ENCODE peak calls at places on chromosomes 11 and 22, in seven cellular contexts. Q is mesendoderm, W is IMR-90, L is H9, H is H1, X is mesenchymal stem cell, C is trophoblast cell. U is an unnamed sample.

GRCh38 chr11:3854660-3854976 is 846 bp upstream of the STIM1 start:
- DNase-seq in W (no peak), L (no peak), X (no peak), Q (peak; percentile 67), H (no peak), C (no peak), U (no peak)

GRCh38 chr11:680970-681369 is 14.1 kb downstream of the DEAF1 start:
- DNase-seq in Q (no peak), W (no peak), X (no peak), C (no peak), H (no peak), L (no peak), U (no peak)

GRCh38 chr11:47641585-47642098 is 717 bp downstream of the MTCH2 start:
- DNase-seq in W (no peak), X (no peak), H (no peak), C (no peak), Q (peak; percentile 23), L (no peak), U (no peak)

GRCh38 chr11:5865826-5866225 is 8.3 kb upstream of the OR52E8 start:
- DNase-seq in Q (no peak), W (no peak), H (no peak), C (no peak), X (no peak), L (no peak), U (no peak)

GRCh38 chr11:117421041-117421440 is 93.4 kb downstream of the CEP164 start:
- DNase-seq in C (no peak), W (no peak), H (no peak), X (no peak), L (no peak), Q (no peak), U (no peak)

GRCh38 chr11:64372802-64373597 is 14.0 kb downstream of the RPS6KA4 start:
- DNase-seq in Q (peak; percentile 37), C (peak; percentile 85), X (no peak), W (no peak), L (peak; percentile 95), H (peak; percentile 62), U (no peak)

GRCh38 chr11:64340671-64341335 is 799 bp downstream of the CCDC88B start:
- DNase-seq in H (peak; percentile 100), Q (peak; percentile 86), L (peak; percentile 93), X (no peak), W (no peak), C (no peak), U (peak; percentile 62)

GRCh38 chr11:87740968-87741367 is 434.3 kb downstream of the RAB38 start:
- DNase-seq in H (no peak), X (no peak), W (no peak), L (no peak), Q (no peak), C (no peak), U (no peak)

GRCh38 chr11:115637842-115638241 is 133.6 kb upstream of the CADM1 start:
- DNase-seq in Q (no peak), W (no peak), L (no peak), H (no peak), X (peak; percentile 4), C (no peak), U (no peak)

GRCh38 chr11:59191095-59191494 is 19.2 kb downstream of the DTX4 start:
- DNase-seq in H (no peak), X (no peak), C (no peak), W (no peak), L (no peak), Q (no peak), U (no peak)

GRCh38 chr11:16945671-16946469 is 68.3 kb downstream of the PLEKHA7 start:
- DNase-seq in H (peak; percentile 69), X (peak; percentile 53), C (peak; percentile 78), L (peak; percentile 62), Q (peak; percentile 79), W (peak; percentile 34), U (peak; percentile 35)

GRCh38 chr11:110715541-110715940 is 3.3 kb upstream of the ARHGAP20 start:
- DNase-seq in W (peak; percentile 86), C (peak; percentile 77), L (no peak), Q (no peak), X (peak; percentile 32), H (no peak), U (no peak)

DNA sequence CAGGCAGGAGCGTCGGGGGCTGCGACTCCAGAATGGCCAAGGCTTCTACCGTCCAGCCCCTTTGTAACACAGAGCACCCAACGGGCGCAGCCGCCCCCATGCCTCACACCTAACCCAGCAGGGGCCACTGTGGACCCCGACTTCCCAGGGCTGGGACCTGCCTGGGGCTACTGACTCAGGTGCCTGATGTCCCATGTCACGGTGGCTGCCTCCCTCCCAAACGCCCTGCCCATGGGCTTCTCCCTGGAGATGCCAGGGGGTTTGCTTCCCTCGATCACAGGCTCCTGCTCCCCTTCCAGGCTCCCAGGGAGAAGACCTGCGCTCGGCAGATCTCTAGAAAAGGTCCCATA is 84.0 kb downstream of the MYEOV start:
- DNase-seq in X (no peak), C (no peak), L (no peak), W (no peak), H (no peak), Q (no peak), U (no peak)
- H2BK120ac ChIP-seq in X (no peak overlapping the region), C (no peak overlapping the region), L (no peak overlapping the region), W (no peak overlapping the region), H (no peak overlapping the region), Q (no peak overlapping the region), U (no peak overlapping the region)

GRCh38 chr11:133579165-133580031 is 47.1 kb upstream of the OPCML start:
- DNase-seq in Q (peak; percentile 51), X (no peak), L (peak; percentile 66), H (peak; percentile 70), C (no peak), W (no peak), U (peak; percentile 20)
- H3K4me1 ChIP-seq in Q (peaks cover 3% of the 10 kb centered on the region), X (no peaks in the 10 kb centered on the region), L (no peaks in the 10 kb centered on the region), H (peaks cover 10% of the 10 kb centered on the region), C (no peaks in the 10 kb centered on the region), W (no peaks in the 10 kb centered on the region), U (no peaks in the 10 kb centered on the region)

DNA sequence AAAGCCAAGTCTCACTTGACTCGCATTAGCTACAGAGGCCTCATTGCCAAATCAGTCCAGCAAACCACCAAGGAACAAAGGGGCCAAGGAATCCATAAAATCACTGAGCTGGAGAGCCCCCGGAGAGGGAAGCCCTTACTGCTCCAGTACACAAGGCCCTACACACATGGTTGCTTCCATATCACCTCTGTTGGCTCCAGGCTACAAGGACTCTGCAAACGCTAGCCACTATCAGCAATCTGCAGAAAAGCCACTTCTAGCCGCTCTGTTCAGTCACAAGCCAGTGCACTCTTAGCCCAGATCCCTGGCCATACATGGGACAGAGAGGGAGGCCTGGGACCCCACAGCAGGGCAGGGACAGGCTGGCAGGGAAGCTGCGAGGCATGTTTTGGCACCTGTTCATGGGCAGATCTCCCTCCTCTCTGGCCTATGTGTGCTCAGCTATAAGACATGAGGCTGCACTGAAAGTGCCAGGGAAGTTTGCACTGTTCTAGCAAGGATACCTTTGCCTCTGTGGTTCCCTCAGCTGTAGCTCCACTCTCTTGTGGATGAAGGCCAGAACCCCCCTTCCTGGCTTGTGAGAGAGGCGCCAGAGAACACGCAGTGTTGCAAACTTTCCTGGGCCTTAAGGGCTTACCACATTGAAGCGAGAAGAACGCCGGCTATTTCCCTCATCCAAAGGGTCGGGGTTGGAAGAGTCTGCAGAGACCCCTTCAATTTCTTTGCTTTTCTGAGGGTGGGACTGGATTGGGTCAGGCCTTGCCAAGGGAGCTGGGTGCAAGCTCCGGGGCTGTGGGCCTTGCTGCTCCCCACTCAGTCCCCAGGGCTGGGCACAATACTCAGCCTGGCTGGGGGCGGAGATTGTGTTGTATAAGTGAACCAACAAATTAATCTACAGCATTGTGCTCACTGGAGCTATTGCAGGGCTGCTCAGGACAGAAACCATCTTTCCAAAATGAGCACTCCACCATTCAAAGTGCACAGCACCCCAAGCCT is 108.7 kb upstream of the PITPNB start:
- DNase-seq in L (no peak), Q (no peak), W (no peak), C (no peak), X (no peak), H (no peak), U (no peak)
- H3K27ac ChIP-seq in L (no peak overlapping the region), Q (no peak overlapping the region), W (no peak overlapping the region), C (no peak overlapping the region), X (no peak overlapping the region), H (no peak overlapping the region), U (no peak overlapping the region)

GRCh38 chr22:46815559-46815895 is 53.1 kb downstream of the TBC1D22A start:
- DNase-seq in L (no peak), C (no peak), H (peak; percentile 43), W (no peak), Q (no peak), X (no peak), U (no peak)

GRCh38 chr22:46812034-46812605 is 49.7 kb downstream of the TBC1D22A start:
- DNase-seq in Q (no peak), C (no peak), H (peak; percentile 39), L (no peak), X (no peak), W (no peak), U (no peak)

GRCh38 chr22:46812786-46813185 is 50.3 kb downstream of the TBC1D22A start:
- DNase-seq in C (no peak), Q (no peak), W (no peak), X (no peak), H (peak; percentile 22), L (no peak), U (no peak)

GRCh38 chr22:46815132-46815531 is 52.7 kb downstream of the TBC1D22A start:
- DNase-seq in H (peak; percentile 33), X (no peak), W (no peak), Q (no peak), C (no peak), L (no peak), U (no peak)

GRCh38 chr22:46813816-46814597 is 51.6 kb downstream of the TBC1D22A start:
- DNase-seq in W (peak; percentile 61), C (peak; percentile 46), L (no peak), X (peak; percentile 28), Q (peak; percentile 69), H (peak; percentile 39), U (no peak)
- H2BK120ac ChIP-seq in W (no peak overlapping the region), C (no peak overlapping the region), L (no peak overlapping the region), X (no peak overlapping the region), Q (no peak overlapping the region), H (no peak overlapping the region), U (no peak overlapping the region)

GRCh38 chr11:111910637-111911562 is 670 bp downstream of the CRYAB start:
- DNase-seq in H (no peak), L (no peak), C (no peak), X (no peak), W (no peak), Q (no peak), U (no peak)

GRCh38 chr11:111908639-111909305 is 2.8 kb downstream of the CRYAB start:
- DNase-seq in H (no peak), W (no peak), L (no peak), X (no peak), Q (peak; percentile 41), C (peak; percentile 96), U (no peak)

GRCh38 chr11:111905391-111905790 is 6.2 kb downstream of the CRYAB start:
- DNase-seq in Q (no peak), C (no peak), X (no peak), H (no peak), W (peak; percentile 22), L (no peak), U (no peak)

GRCh38 chr11:111909378-111909777 is 2.2 kb downstream of the CRYAB start:
- DNase-seq in W (no peak), C (peak; percentile 91), H (no peak), L (no peak), X (no peak), Q (peak; percentile 19), U (no peak)

GRCh38 chr11:111906680-111907079 is 4.9 kb downstream of the CRYAB start:
- DNase-seq in X (no peak), L (no peak), C (no peak), H (no peak), Q (no peak), W (no peak), U (no peak)
- H3K4me1 ChIP-seq in X (no peaks in the 10 kb centered on the region), L (no peaks in the 10 kb centered on the region), C (peaks cover 15% of the 10 kb centered on the region), H (peaks cover 2% of the 10 kb centered on the region), Q (peaks cover 17% of the 10 kb centered on the region), W (peaks cover 13% of the 10 kb centered on the region), U (no peaks in the 10 kb centered on the region)

GRCh38 chr11:119205574-119206511 is at the start of gene CBL:
- DNase-seq in W (peak; percentile 84), Q (peak; percentile 95), C (peak; percentile 96), H (peak; percentile 99), X (peak; percentile 88), L (peak; percentile 94), U (peak; percentile 96)
- H3K27ac ChIP-seq in W (peak within 1 kb of the TSS; percentile 99), Q (peak within 1 kb of the TSS; percentile 93), C (peak within 1 kb of the TSS; percentile 96), H (peak within 1 kb of the TSS; percentile 89), X (peak within 1 kb of the TSS; percentile 23), L (no peak within 1 kb of the TSS), U (peak within 1 kb of the TSS; percentile 98)